ENCODE peak calls at places on chromosomes 5 and 9, in ten cellular contexts. S, X, J, K, Y, W, Z, A, T and D are unnamed samples. For H3K4me1 and H3K27me3, the result is how much of the 10 kb centered on the place peaks cover.

GRCh38 chr5:31185951-31186350 is 7.5 kb upstream of the CDH6 start:
- DNase-seq in Z (no peak), Y (no peak), A (no peak), K (no peak), X (no peak), T (no peak), W (no peak), J (no peak), S (no peak), D (no peak)

GRCh38 chr5:126938461-126938860 is 91.9 kb downstream of the MARCHF3 start:
- DNase-seq in A (no peak), Z (no peak), X (no peak), J (no peak), S (no peak), K (no peak), W (peak), T (no peak), Y (peak), D (no peak)

GRCh38 chr5:151028717-151029116 is 8.3 kb downstream of the GPX3 start:
- DNase-seq in Y (no peak), J (no peak), Z (no peak), S (no peak), K (no peak), T (peak), W (no peak), A (no peak), X (no peak), D (no peak)

GRCh38 chr5:129904102-129904666 is at the start of gene CHSY3:
- DNase-seq in A (peak), K (peak), Z (peak), J (peak), T (peak), X (peak), S (peak), Y (peak), W (peak), D (peak)

GRCh38 chr9:96619109-96619435 is 571 bp downstream of the CDC14B start:
- DNase-seq in S (no peak), X (no peak), K (no peak), J (no peak), Y (no peak), A (peak), Z (no peak), W (no peak), T (peak), D (no peak)

GRCh38 chr5:2382776-2383677 is 368.4 kb downstream of the IRX2 start:
- DNase-seq in S (no peak), Y (no peak), Z (no peak), X (no peak), J (no peak), T (no peak), A (no peak), K (no peak), W (no peak), D (no peak)

GRCh38 chr5:34842554-34842953 is 3.6 kb downstream of the TTC23L start:
- DNase-seq in W (no peak), K (no peak), A (no peak), Z (no peak), X (no peak), T (no peak), J (no peak), S (no peak), Y (no peak), D (no peak)

GRCh38 chr9:106588601-106589000 is 274.4 kb upstream of the ZNF462 start:
- DNase-seq in K (no peak), X (no peak), W (peak), J (no peak), Y (no peak), S (no peak), Z (no peak), T (no peak), A (no peak), D (peak)

GRCh38 chr5:114308017-114308416 is 53.9 kb upstream of the KCNN2 start:
- DNase-seq in T (no peak), W (no peak), Y (no peak), K (no peak), X (no peak), S (no peak), A (no peak), Z (no peak), J (no peak), D (no peak)

GRCh38 chr5:53426878-53427277 is 53.6 kb upstream of the FST start:
- DNase-seq in T (no peak), X (no peak), W (no peak), Y (no peak), S (no peak), J (no peak), K (no peak), Z (no peak), A (no peak), D (no peak)

GRCh38 chr9:18692240-18692639 is 218.3 kb downstream of the ADAMTSL1 start:
- DNase-seq in Y (no peak), K (no peak), X (peak), W (no peak), J (no peak), A (no peak), T (no peak), S (no peak), Z (no peak), D (no peak)

GRCh38 chr9:98226968-98227367 is 28.5 kb downstream of the TBC1D2 start:
- DNase-seq in W (no peak), S (no peak), T (no peak), J (no peak), K (no peak), Z (no peak), Y (no peak), X (peak), A (no peak), D (no peak)

GRCh38 chr9:126791406-126792230 is 13.2 kb upstream of the ZBTB43 start:
- DNase-seq in Z (peak), A (peak), T (no peak), W (peak), J (no peak), K (no peak), S (no peak), Y (peak), X (no peak), D (no peak)

GRCh38 chr5:179224741-179225140 is 120.5 kb downstream of the ADAMTS2 start:
- DNase-seq in Y (no peak), K (no peak), W (no peak), S (no peak), A (no peak), X (no peak), J (no peak), Z (no peak), T (peak), D (no peak)

GRCh38 chr9:136742640-136743391 is at the start of gene LCN10:
- DNase-seq in Y (no peak), W (no peak), X (peak), Z (no peak), K (no peak), T (no peak), A (peak), S (peak), J (peak), D (no peak)

GRCh38 chr9:16012621-16013020 is 459.8 kb downstream of the CCDC171 start:
- DNase-seq in A (no peak), X (no peak), K (no peak), S (no peak), T (no peak), Y (peak), Z (no peak), W (no peak), J (no peak), D (no peak)

GRCh38 chr9:122090981-122091380 is 2.1 kb downstream of the TTLL11 start:
- DNase-seq in Y (no peak), Z (no peak), A (no peak), T (no peak), S (no peak), X (no peak), K (no peak), W (no peak), J (no peak), D (no peak)

GRCh38 chr5:80164799-80165198 is 91.0 kb downstream of the SERINC5 start:
- DNase-seq in K (no peak), S (no peak), W (no peak), T (no peak), X (no peak), Y (no peak), A (no peak), Z (no peak), J (no peak), D (no peak)

GRCh38 chr9:37424686-37425297 is 2.3 kb downstream of the GRHPR start:
- DNase-seq in Z (no peak), Y (no peak), T (no peak), W (no peak), S (no peak), K (no peak), J (no peak), X (no peak), A (no peak), D (no peak)

GRCh38 chr9:89006308-89006707 is 15.0 kb downstream of the S1PR3 start:
- DNase-seq in K (no peak), Y (no peak), Z (no peak), W (no peak), J (no peak), X (peak), S (no peak), T (no peak), A (no peak), D (no peak)

GRCh38 chr5:23466401-23466886 is 41.0 kb upstream of the PRDM9 start:
- DNase-seq in S (no peak), Y (no peak), Z (no peak), X (no peak), K (no peak), A (peak), W (peak), T (no peak), J (no peak), D (no peak)

GRCh38 chr5:107672212-107673105 is 1.7 kb upstream of the EFNA5 start:
- DNase-seq in J (peak), W (peak), X (peak), T (peak), A (peak), Z (peak), K (peak), Y (peak), S (peak), D (peak)

GRCh38 chr5:53984987-53985386 is 325.4 kb downstream of the ARL15 start:
- DNase-seq in W (no peak), S (no peak), Y (no peak), A (no peak), Z (no peak), X (no peak), J (no peak), K (no peak), T (no peak), D (no peak)

GRCh38 chr9:4678679-4679267 is 596 bp upstream of the CDC37L1 start:
- DNase-seq in W (peak), Y (peak), T (no peak), K (peak), X (peak), Z (no peak), S (peak), J (no peak), A (no peak), D (no peak)

GRCh38 chr9:124098141-124098905 is 86.8 kb downstream of the LHX2 start:
- DNase-seq in J (no peak), A (no peak), X (no peak), S (no peak), W (no peak), K (no peak), T (no peak), Y (no peak), Z (no peak), D (no peak)

GRCh38 chr9:134189167-134189474 is 24.8 kb upstream of the RNU6ATAC start:
- DNase-seq in A (no peak), T (peak), J (no peak), X (no peak), S (no peak), W (no peak), Z (peak), Y (no peak), K (no peak), D (no peak)
- H3K27ac ChIP-seq in A (no peak), T (no peak), J (no peak), X (no peak), S (no peak), W (no peak), Z (no peak), Y (no peak), K (no peak), D (no peak)

GRCh38 chr5:42059291-42059690 is 134.2 kb downstream of the FBXO4 start:
- DNase-seq in A (no peak), S (no peak), T (no peak), X (no peak), Z (no peak), K (no peak), Y (no peak), J (no peak), W (no peak), D (no peak)

GRCh38 chr5:42059778-42060464 is 134.8 kb downstream of the FBXO4 start:
- DNase-seq in W (no peak), A (no peak), J (no peak), Y (no peak), X (no peak), T (no peak), Z (no peak), K (no peak), S (no peak), D (no peak)

GRCh38 chr5:42064821-42065220 is 139.7 kb downstream of the FBXO4 start:
- DNase-seq in J (no peak), Y (no peak), A (no peak), T (no peak), S (no peak), W (no peak), X (no peak), Z (no peak), K (no peak), D (no peak)
- H3K4me1 ChIP-seq in J (under half), Y (under half), A (under half), T (under half), S (under half), W (under half), X (under half), Z (under half), K (under half), D (under half)

GRCh38 chr9:119763260-119763659 is 394.0 kb upstream of the BRINP1 start:
- DNase-seq in Z (no peak), S (no peak), X (no peak), K (no peak), J (no peak), A (no peak), Y (no peak), T (no peak), W (no peak), D (no peak)

GRCh38 chr9:119771336-119771735 is 402.1 kb upstream of the BRINP1 start:
- DNase-seq in S (no peak), J (no peak), A (no peak), X (no peak), Y (no peak), T (no peak), Z (no peak), W (no peak), K (no peak), D (no peak)

GRCh38 chr9:119773823-119774222 is 404.6 kb upstream of the BRINP1 start:
- DNase-seq in Y (no peak), S (no peak), A (no peak), W (no peak), J (no peak), K (no peak), T (no peak), X (no peak), Z (no peak), D (no peak)

GRCh38 chr9:119765632-119766031 is 396.4 kb upstream of the BRINP1 start:
- DNase-seq in W (no peak), K (no peak), J (no peak), S (no peak), A (no peak), T (no peak), Y (no peak), X (no peak), Z (no peak), D (no peak)

GRCh38 chr9:119768266-119768665 is 399.0 kb upstream of the BRINP1 start:
- DNase-seq in A (no peak), X (no peak), T (no peak), S (no peak), K (no peak), J (no peak), Y (no peak), W (no peak), Z (no peak), D (no peak)
- H3K27me3 ChIP-seq in A (under half), X (under half), T (under half), S (under half), K (under half), J (under half), Y (under half), W (under half), Z (under half), D (under half)

GRCh38 chr5:88676637-88677481 is 206.1 kb downstream of the MEF2C start:
- DNase-seq in T (no peak), J (no peak), W (no peak), Y (no peak), X (no peak), S (no peak), K (no peak), A (no peak), Z (no peak), D (no peak)

GRCh38 chr5:88674262-88675158 is 208.5 kb downstream of the MEF2C start:
- DNase-seq in A (peak), J (no peak), X (peak), Z (peak), Y (no peak), W (no peak), T (no peak), S (no peak), K (no peak), D (no peak)

GRCh38 chr5:88677502-88677901 is 205.5 kb downstream of the MEF2C start:
- DNase-seq in J (no peak), Z (no peak), T (no peak), S (no peak), A (no peak), Y (no peak), X (no peak), W (no peak), K (no peak), D (no peak)

GRCh38 chr5:88675159-88675757 is 207.7 kb downstream of the MEF2C start:
- DNase-seq in J (no peak), X (no peak), A (no peak), T (no peak), Y (no peak), Z (no peak), W (no peak), K (no peak), S (no peak), D (no peak)

GRCh38 chr5:88675758-88676636 is 207.0 kb downstream of the MEF2C start:
- DNase-seq in Z (peak), J (no peak), X (peak), S (peak), K (no peak), T (no peak), W (peak), Y (peak), A (peak), D (peak)
- H3K27ac ChIP-seq in Z (no peak), J (no peak), X (no peak), S (no peak), K (no peak), T (no peak), W (no peak), Y (no peak), A (peak), D (peak)

DNA sequence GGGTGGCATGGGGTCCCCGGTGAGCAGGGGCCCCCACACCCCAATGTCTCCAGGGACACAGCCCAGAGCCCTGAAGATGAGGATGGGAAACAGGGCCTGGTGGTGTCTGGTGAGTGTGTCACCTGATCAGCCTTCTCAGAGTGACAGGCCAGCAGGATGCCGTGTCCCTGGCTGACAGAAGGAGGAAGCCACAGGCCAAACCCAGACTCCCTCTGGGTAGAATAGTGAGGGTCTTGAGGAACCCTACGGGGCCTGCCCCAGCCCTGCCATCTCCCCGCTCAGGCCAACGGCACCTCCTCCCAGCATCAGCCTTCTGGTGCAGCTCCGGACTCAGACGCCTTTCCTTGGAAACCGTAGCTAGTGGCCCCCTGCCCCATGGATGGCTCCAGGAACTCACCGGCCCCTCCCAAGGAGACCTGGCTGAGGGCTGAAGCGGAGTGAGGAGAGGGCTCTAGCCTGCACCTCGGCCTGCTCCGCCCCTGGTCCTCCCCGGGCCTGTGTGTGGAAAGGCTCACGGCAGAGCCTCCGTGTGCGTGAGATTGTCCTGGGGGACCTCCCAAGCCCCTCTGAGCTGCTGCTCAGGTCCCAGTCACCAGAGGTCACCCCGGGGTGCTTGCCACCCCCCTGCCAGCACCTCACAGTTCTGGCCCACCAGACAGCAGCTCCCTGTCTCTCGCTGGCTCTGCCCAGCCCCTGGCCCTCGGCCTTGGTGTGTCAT is 6.0 kb downstream of the RALGDS start:
- DNase-seq in A (no peak), Z (peak), X (no peak), W (no peak), T (peak), Y (no peak), S (no peak), J (no peak), K (no peak), D (no peak)
- H3K4me1 ChIP-seq in A (under half), Z (half or more), X (under half), W (under half), T (half or more), Y (under half), S (half or more), J (half or more), K (half or more), D (under half)